ENCODE peak calls at places on chromosomes 13 and 19, in seven cellular contexts. A, V, Y, B, O, S and R are unnamed samples. For H3K36me3, the result is how much of the 10 kb centered on the place peaks cover.

GRCh38 chr13:40665754-40666057 is 735 bp downstream of the FOXO1 start:
- DNase-seq in A (no peak), V (no peak), Y (peak), B (no peak), O (peak), S (no peak), R (no peak)

GRCh38 chr13:113650731-113651148 is 7.3 kb downstream of the ATP4B start:
- DNase-seq in A (peak), V (peak), Y (no peak), B (peak), O (no peak), S (peak), R (peak)

GRCh38 chr13:63435668-63436275 is 2020.1 kb upstream of the PCDH20 start:
- DNase-seq in A (no peak), V (no peak), Y (no peak), B (no peak), O (no peak), S (no peak), R (no peak)

GRCh38 chr13:55106509-55106908 is 2034.2 kb upstream of the PRR20A start:
- DNase-seq in A (no peak), V (no peak), Y (no peak), B (no peak), O (no peak), S (no peak), R (no peak)

GRCh38 chr19:58252102-58252685 is 23.5 kb downstream of the ZNF544 start:
- DNase-seq in A (no peak), V (no peak), Y (no peak), B (no peak), O (no peak), S (no peak), R (no peak)

GRCh38 chr13:97211357-97211756 is 10.8 kb upstream of the MBNL2 start:
- DNase-seq in A (no peak), V (no peak), Y (no peak), B (no peak), O (no peak), S (no peak), R (no peak)

GRCh38 chr19:18650468-18651001 is 13.7 kb downstream of the KLHL26 start:
- DNase-seq in A (peak), V (no peak), Y (no peak), B (peak), O (peak), S (peak), R (peak)

GRCh38 chr19:30159636-30160035 is 212.5 kb upstream of the ZNF536 start:
- DNase-seq in A (no peak), V (no peak), Y (no peak), B (no peak), O (no peak), S (no peak), R (no peak)

GRCh38 chr13:55893541-55893940 is 1247.2 kb upstream of the PRR20A start:
- DNase-seq in A (no peak), V (no peak), Y (no peak), B (no peak), O (no peak), S (no peak), R (no peak)

GRCh38 chr13:111402441-111402840 is 82.0 kb downstream of the TEX29 start:
- DNase-seq in A (no peak), V (peak), Y (no peak), B (no peak), O (no peak), S (no peak), R (no peak)

GRCh38 chr19:34838753-34839431 is 65.9 kb upstream of the ZNF599 start:
- DNase-seq in A (no peak), V (no peak), Y (no peak), B (peak), O (no peak), S (peak), R (no peak)

GRCh38 chr19:30085394-30085793 is 143.4 kb downstream of the URI1 start:
- DNase-seq in A (peak), V (no peak), Y (peak), B (no peak), O (peak), S (no peak), R (no peak)

GRCh38 chr19:10514211-10515145 is 2.8 kb downstream of the S1PR5 start:
- DNase-seq in A (no peak), V (no peak), Y (peak), B (no peak), O (no peak), S (no peak), R (no peak)

GRCh38 chr13:24605923-24606372 is 74.3 kb upstream of the ATP12A start:
- DNase-seq in A (no peak), V (no peak), Y (no peak), B (no peak), O (no peak), S (no peak), R (no peak)

GRCh38 chr19:495440-496332 is 600 bp upstream of the MADCAM1 start:
- DNase-seq in A (no peak), V (no peak), Y (peak), B (no peak), O (peak), S (no peak), R (no peak)

GRCh38 chr19:19588546-19588945 is 29.9 kb downstream of the PBX4 start:
- DNase-seq in A (no peak), V (no peak), Y (no peak), B (no peak), O (no peak), S (no peak), R (no peak)

GRCh38 chr19:50377051-50377441 is 789 bp downstream of the NR1H2 start:
- DNase-seq in A (peak), V (no peak), Y (peak), B (peak), O (peak), S (peak), R (no peak)

GRCh38 chr13:30038884-30039283 is 188.5 kb upstream of the UBL3 start:
- DNase-seq in A (no peak), V (no peak), Y (no peak), B (no peak), O (no peak), S (no peak), R (no peak)

GRCh38 chr13:112619730-112620639 is 32.0 kb upstream of the TUBGCP3 start:
- DNase-seq in A (no peak), V (peak), Y (no peak), B (no peak), O (no peak), S (no peak), R (no peak)

GRCh38 chr13:111323950-111324651 is 3.7 kb downstream of the TEX29 start:
- DNase-seq in A (no peak), V (no peak), Y (no peak), B (no peak), O (no peak), S (peak), R (no peak)

GRCh38 chr19:57244513-57244912 is 4.1 kb downstream of the ZNF805 start:
- DNase-seq in A (no peak), V (no peak), Y (no peak), B (no peak), O (no peak), S (no peak), R (no peak)

GRCh38 chr19:57757941-57758340 is 11.3 kb downstream of the ZNF776 start:
- DNase-seq in A (no peak), V (no peak), Y (no peak), B (no peak), O (no peak), S (no peak), R (no peak)

GRCh38 chr13:44364601-44365000 is 9.0 kb upstream of the SERP2 start:
- DNase-seq in A (no peak), V (no peak), Y (no peak), B (no peak), O (no peak), S (no peak), R (no peak)

GRCh38 chr13:27979001-27979643 is 9.4 kb downstream of the URAD start:
- DNase-seq in A (no peak), V (no peak), Y (no peak), B (peak), O (no peak), S (no peak), R (no peak)

GRCh38 chr13:21075303-21076264 is 14.2 kb upstream of the LATS2 start:
- DNase-seq in A (peak), V (peak), Y (peak), B (no peak), O (no peak), S (peak), R (no peak)

GRCh38 chr19:12985049-12985776 is 10.1 kb upstream of the NFIX start:
- DNase-seq in A (no peak), V (peak), Y (no peak), B (peak), O (peak), S (peak), R (peak)

GRCh38 chr19:19459707-19460251 is 54.3 kb downstream of the GATAD2A start:
- DNase-seq in A (no peak), V (peak), Y (no peak), B (peak), O (no peak), S (peak), R (no peak)

GRCh38 chr13:44972956-44973581 is 16.2 kb downstream of the NUFIP1 start:
- DNase-seq in A (no peak), V (no peak), Y (peak), B (no peak), O (peak), S (no peak), R (no peak)

GRCh38 chr13:113898391-113898790 is 34.5 kb upstream of the GAS6 start:
- DNase-seq in A (no peak), V (no peak), Y (no peak), B (no peak), O (no peak), S (no peak), R (no peak)

GRCh38 chr13:89726690-89727435 is 1620.6 kb upstream of the MIR17HG start:
- DNase-seq in A (no peak), V (no peak), Y (no peak), B (no peak), O (no peak), S (no peak), R (no peak)

GRCh38 chr13:50589651-50590054 is 253.8 kb downstream of the DLEU7 start:
- DNase-seq in A (no peak), V (no peak), Y (no peak), B (no peak), O (no peak), S (no peak), R (no peak)

GRCh38 chr19:55383789-55384575 is at the start of gene TMEM238:
- DNase-seq in A (peak), V (peak), Y (peak), B (peak), O (peak), S (peak), R (no peak)
- TF ChIP-seq EP300 in A (no peak), V (no peak), Y (no peak), B (no peak), O (no peak), S (no peak), R (peak)

GRCh38 chr19:48969276-48970138 is 4.4 kb downstream of the FTL start:
- DNase-seq in A (no peak), V (no peak), Y (no peak), B (no peak), O (peak), S (no peak), R (no peak)
- H3K36me3 ChIP-seq in A (under half), V (under half), Y (under half), B (under half), O (half or more), S (half or more), R (under half)

GRCh38 chr13:93244918-93245280 is 18.3 kb downstream of the GPC6 start:
- DNase-seq in A (no peak), V (no peak), Y (no peak), B (no peak), O (no peak), S (no peak), R (no peak)

GRCh38 chr13:93248627-93249047 is 22.0 kb downstream of the GPC6 start:
- DNase-seq in A (no peak), V (peak), Y (peak), B (no peak), O (no peak), S (peak), R (no peak)

GRCh38 chr13:93243375-93244063 is 16.9 kb downstream of the GPC6 start:
- DNase-seq in A (no peak), V (no peak), Y (no peak), B (no peak), O (no peak), S (no peak), R (no peak)

GRCh38 chr13:93246069-93246468 is 19.5 kb downstream of the GPC6 start:
- DNase-seq in A (no peak), V (no peak), Y (no peak), B (no peak), O (no peak), S (no peak), R (no peak)

DNA sequence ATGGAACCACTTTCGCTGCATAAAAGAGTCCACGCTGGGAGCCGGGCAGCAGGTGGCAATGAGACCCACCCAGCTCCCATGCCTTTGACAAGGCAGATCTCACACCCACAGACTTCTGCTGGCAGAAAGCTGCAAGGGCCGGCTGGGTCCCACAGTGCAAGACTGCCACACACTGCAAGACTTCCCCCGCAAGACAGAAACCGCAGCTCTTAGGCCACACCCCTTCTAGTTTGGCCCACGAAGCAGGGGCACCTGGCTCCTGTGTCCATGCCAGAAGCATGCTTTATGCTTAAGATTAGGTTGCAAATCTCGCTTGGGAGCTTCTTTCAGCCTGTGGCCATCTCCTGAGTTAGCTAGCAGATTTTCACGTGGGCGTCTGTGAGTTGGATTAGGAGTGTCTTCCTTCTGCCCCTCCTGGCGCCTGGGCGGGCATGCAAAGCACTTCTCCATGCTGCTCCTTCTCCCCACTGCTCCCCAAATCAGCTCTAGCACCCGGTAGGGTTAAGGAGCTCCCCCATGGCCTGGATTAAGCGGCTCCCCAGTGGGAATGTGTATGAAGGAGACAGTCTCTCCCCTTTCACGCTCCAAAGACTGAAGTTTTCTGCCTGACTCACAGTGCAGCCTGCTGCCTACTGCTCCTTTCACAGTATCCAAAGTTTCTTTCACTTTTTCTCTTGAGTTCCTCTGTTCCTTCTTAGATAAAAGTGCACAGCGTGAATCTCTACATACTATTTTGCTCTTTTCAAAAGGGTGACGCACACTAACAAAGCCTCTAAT is 17.7 kb downstream of the GPC6 start:
- DNase-seq in A (no peak), V (no peak), Y (no peak), B (no peak), O (no peak), S (no peak), R (no peak)
- TF ChIP-seq CTCF in A (no peak), V (no peak), Y (no peak), B (no peak), O (no peak), S (no peak), R (no peak)

GRCh38 chr19:40348961-40349507 is 539 bp downstream of the PLD3 start:
- DNase-seq in A (no peak), V (peak), Y (peak), B (no peak), O (peak), S (no peak), R (no peak)

GRCh38 chr19:40342644-40343311 is 5.4 kb downstream of the C19orf47 start:
- DNase-seq in A (no peak), V (no peak), Y (no peak), B (no peak), O (no peak), S (no peak), R (no peak)

GRCh38 chr19:40347476-40348124 is 597 bp downstream of the C19orf47 start:
- DNase-seq in A (no peak), V (no peak), Y (no peak), B (no peak), O (no peak), S (no peak), R (no peak)

GRCh38 chr19:40344422-40344821 is 3.8 kb downstream of the C19orf47 start:
- DNase-seq in A (no peak), V (no peak), Y (no peak), B (no peak), O (no peak), S (no peak), R (no peak)

DNA sequence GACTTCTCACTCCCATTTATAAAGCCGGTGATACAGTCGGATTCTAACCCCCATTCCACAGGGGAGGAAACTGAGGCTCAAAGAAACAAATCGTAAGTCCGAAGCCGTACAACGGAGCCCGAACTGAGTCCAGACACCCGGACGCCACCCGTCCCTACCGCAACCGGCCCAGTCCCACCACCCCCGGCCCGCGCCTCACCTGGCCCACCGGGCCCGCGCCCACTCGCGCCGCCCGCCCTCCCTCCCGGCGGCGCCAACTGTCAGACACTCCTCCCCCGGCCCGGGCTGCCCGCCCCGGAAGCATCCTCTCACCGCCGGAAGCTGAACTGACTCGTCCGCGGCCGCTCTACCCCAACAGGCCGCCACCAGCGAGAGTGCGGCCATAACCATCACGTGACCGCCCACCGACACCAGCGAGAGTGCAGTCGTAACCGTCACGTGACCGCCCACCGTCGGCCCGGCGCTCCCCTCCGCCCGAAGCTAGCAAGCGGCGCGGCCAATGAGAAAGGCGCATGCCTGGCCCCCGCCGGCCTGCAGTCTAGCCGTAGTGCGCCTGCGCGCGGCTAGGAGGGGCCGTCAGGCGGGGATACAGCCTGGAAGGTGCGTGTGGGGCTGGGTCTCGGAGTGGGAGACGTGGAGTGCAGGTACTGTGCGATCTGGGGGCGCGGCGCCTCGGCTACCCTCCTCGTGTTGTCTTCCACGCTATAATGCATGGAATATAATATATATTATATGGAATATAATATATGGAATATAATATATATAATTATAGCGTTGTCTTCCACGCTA is at the start of the genes C19orf47 and PLD3:
- DNase-seq in A (peak), V (peak), Y (peak), B (peak), O (peak), S (peak), R (peak)
- TF ChIP-seq EP300 in A (no peak), V (no peak), Y (no peak), B (no peak), O (peak), S (no peak), R (peak)

GRCh38 chr13:19737844-19738557 is 44.7 kb downstream of the PSPC1 start:
- DNase-seq in A (no peak), V (no peak), Y (no peak), B (no peak), O (no peak), S (no peak), R (no peak)
- H3K36me3 ChIP-seq in A (under half), V (under half), Y (under half), B (under half), O (half or more), S (half or more), R (under half)

GRCh38 chr13:100848304-100848703 is 173.7 kb upstream of the TMTC4 start:
- DNase-seq in A (no peak), V (no peak), Y (no peak), B (no peak), O (peak), S (no peak), R (no peak)
- TF ChIP-seq CTCF in A (no peak), V (no peak), Y (no peak), B (no peak), O (no peak), S (no peak), R (no peak)

DNA sequence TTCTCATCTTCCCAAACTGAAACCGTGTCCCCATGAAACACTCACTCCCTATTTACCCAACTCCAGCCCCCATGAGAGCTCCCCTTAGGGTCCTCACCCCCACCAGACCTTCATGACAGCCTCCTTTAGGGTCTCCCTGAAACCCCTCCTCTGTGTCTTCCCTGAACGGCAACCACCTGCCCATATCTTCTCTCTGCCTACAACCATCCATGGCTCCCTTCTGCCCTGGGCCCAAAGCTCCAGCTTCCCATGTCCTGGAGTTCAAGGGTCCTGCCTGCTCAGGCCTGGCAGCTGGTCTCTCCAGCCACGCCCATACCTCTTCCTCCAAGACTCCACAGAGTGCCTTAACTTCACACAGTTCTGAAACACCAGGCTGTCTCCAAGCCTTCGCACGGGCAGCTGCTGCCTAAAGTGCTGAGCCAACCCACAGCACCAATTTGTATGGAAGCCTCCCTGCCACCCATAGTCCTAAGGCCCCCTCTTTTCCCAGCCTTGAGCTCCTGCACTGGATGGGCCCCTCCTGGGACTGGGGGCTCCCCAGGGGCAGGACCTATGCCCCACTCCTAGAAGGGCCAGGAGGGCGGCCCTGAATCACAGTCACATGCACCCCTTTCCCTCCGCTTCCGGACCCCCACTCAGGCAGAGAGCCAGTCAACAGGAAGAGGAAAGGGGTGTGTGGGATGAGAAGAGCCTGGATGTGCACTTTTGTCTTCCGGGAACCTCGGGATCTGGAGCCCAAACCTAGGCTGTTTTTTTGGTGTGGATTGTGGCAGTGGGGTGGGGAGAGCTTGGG is 4.9 kb upstream of the FCER2 start:
- DNase-seq in A (no peak), V (no peak), Y (no peak), B (no peak), O (no peak), S (no peak), R (peak)
- TF ChIP-seq EP300 in A (no peak), V (no peak), Y (no peak), B (no peak), O (no peak), S (no peak), R (no peak)